ENCODE peak calls at places on chromosomes 12 and 14, in nine cellular contexts. M is tibial nerve, F is transverse colon, J is A549, N is right lobe of liver, E is ovary, V is endothelial cell of umbilical vein, R is lower leg skin, A is thyroid gland. W is an unnamed sample.
A peak's percentile ranks its signal among the peaks of the same experiment; 100 is the strongest.

GRCh38 chr14:100213956-100214767 is 24.8 kb upstream of the YY1 start:
- DNase-seq in M (peak; percentile 72), F (peak; percentile 96), J (peak; percentile 86), N (peak; percentile 95), E (peak; percentile 93), V (peak; percentile 45), R (peak; percentile 87), A (peak; percentile 96), W (peak; percentile 83)

GRCh38 chr12:124599074-124599999 is 31.9 kb upstream of the NCOR2 start:
- DNase-seq in M (no peak), F (no peak), J (no peak), N (no peak), E (no peak), V (no peak), R (no peak), A (no peak), W (no peak)

GRCh38 chr12:62537544-62537943 is 70.9 kb downstream of the MON2 start:
- DNase-seq in M (no peak), F (no peak), J (no peak), N (no peak), E (peak; percentile 48), V (peak; percentile 78), R (no peak), A (peak; percentile 66), W (no peak)

GRCh38 chr14:42163136-42163535 is 556.5 kb downstream of the LRFN5 start:
- DNase-seq in M (no peak), F (no peak), J (no peak), N (no peak), E (no peak), V (no peak), R (no peak), A (no peak), W (no peak)

GRCh38 chr12:15212877-15213276 is 8.3 kb downstream of the RERG start:
- DNase-seq in M (no peak), F (no peak), J (no peak), N (no peak), E (no peak), V (no peak), R (no peak), A (no peak), W (no peak)

GRCh38 chr14:36339817-36340216 is 19.4 kb upstream of the MBIP start:
- DNase-seq in M (no peak), F (no peak), J (no peak), N (no peak), E (no peak), V (no peak), R (no peak), A (no peak), W (no peak)

GRCh38 chr12:4172999-4173398 is 100.6 kb upstream of the CCND2 start:
- DNase-seq in M (no peak), F (no peak), J (no peak), N (no peak), E (no peak), V (no peak), R (no peak), A (peak; percentile 25), W (no peak)

GRCh38 chr14:67514650-67515385 is 18.3 kb upstream of the PLEKHH1 start:
- DNase-seq in M (no peak), F (peak; percentile 62), J (peak; percentile 45), N (peak; percentile 65), E (peak; percentile 50), V (peak; percentile 15), R (no peak), A (peak; percentile 41), W (peak; percentile 43)

GRCh38 chr12:113120670-113121370 is 14.7 kb downstream of the RASAL1 start:
- DNase-seq in M (no peak), F (no peak), J (no peak), N (no peak), E (no peak), V (no peak), R (no peak), A (peak; percentile 76), W (no peak)

GRCh38 chr12:26701604-26702215 is 131.3 kb downstream of the ITPR2 start:
- DNase-seq in M (no peak), F (no peak), J (peak; percentile 16), N (no peak), E (no peak), V (peak; percentile 65), R (no peak), A (no peak), W (no peak)

GRCh38 chr12:5492562-5492961 is 60.7 kb downstream of the NTF3 start:
- DNase-seq in M (no peak), F (no peak), J (no peak), N (no peak), E (no peak), V (no peak), R (no peak), A (no peak), W (no peak)

GRCh38 chr14:61940669-61941420 is 178.6 kb downstream of the SNAPC1 start:
- DNase-seq in M (no peak), F (no peak), J (no peak), N (no peak), E (no peak), V (no peak), R (no peak), A (peak; percentile 68), W (no peak)

GRCh38 chr12:82057770-82058169 is 298.6 kb upstream of the PPFIA2 start:
- DNase-seq in M (no peak), F (no peak), J (no peak), N (no peak), E (no peak), V (no peak), R (no peak), A (no peak), W (no peak)

GRCh38 chr12:52280319-52280795 is 5.9 kb downstream of the KRT86 start:
- DNase-seq in M (peak; percentile 44), F (peak; percentile 58), J (peak; percentile 94), N (no peak), E (no peak), V (peak; percentile 11), R (peak; percentile 64), A (peak; percentile 96), W (peak; percentile 36)

GRCh38 chr12:102169922-102170698 is 27.5 kb downstream of the PMCH start:
- DNase-seq in M (no peak), F (no peak), J (no peak), N (no peak), E (no peak), V (peak; percentile 69), R (no peak), A (peak; percentile 3), W (no peak)

DNA sequence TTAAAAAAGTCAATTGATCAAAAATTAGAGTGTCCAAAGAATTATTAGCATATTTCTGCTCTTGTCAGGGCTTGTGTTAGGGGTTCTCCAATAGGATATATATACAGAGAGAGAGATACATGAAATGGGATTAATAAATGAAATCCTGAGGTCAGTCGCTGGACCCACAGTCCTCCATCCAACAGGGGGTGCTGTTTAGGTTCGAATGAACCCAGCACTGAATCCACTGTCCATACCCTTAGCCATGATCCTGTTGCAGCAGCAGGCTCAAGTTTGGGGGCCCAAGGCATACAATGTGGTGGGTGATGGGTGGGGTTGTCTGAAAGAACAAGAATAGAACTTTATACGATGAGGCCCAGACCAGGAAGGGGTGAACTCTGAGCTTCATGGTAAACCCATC is 780 bp upstream of the MYO1H start:
- DNase-seq in M (no peak), F (no peak), J (no peak), N (no peak), E (no peak), V (no peak), R (no peak), A (no peak), W (no peak)
- TF ChIP-seq CTCF in M (no peak), F (no peak), J (no peak), N (no peak), E (no peak), V (no peak), R (no peak), A (no peak), W (no peak)

GRCh38 chr12:6944381-6945186 is 762 bp downstream of the C12orf57 start:
- DNase-seq in M (peak; percentile 90), F (peak; percentile 96), J (peak; percentile 93), N (peak; percentile 93), E (peak; percentile 96), V (peak; percentile 89), R (peak; percentile 93), A (peak; percentile 94), W (peak; percentile 94)
- TF ChIP-seq POLR2A in M (no peak), F (no peak), J (no peak), N (no peak), E (peak; percentile 70), V (no peak), R (no peak), A (peak; percentile 79), W (peak; percentile 50)

GRCh38 chr12:69484428-69484827 is 14.2 kb downstream of the FRS2 start:
- DNase-seq in M (no peak), F (no peak), J (no peak), N (no peak), E (no peak), V (no peak), R (no peak), A (no peak), W (no peak)
- TF ChIP-seq CTCF in M (no peak), F (no peak), J (no peak), N (no peak), E (no peak), V (no peak), R (no peak), A (no peak), W (no peak)

GRCh38 chr14:92874961-92875360 is 48.0 kb upstream of the CHGA start:
- DNase-seq in M (no peak), F (no peak), J (no peak), N (no peak), E (no peak), V (no peak), R (no peak), A (no peak), W (no peak)

GRCh38 chr14:92883066-92883465 is 39.9 kb upstream of the CHGA start:
- DNase-seq in M (no peak), F (no peak), J (no peak), N (no peak), E (no peak), V (no peak), R (no peak), A (no peak), W (no peak)

GRCh38 chr14:92880351-92880750 is 42.6 kb upstream of the CHGA start:
- DNase-seq in M (no peak), F (no peak), J (no peak), N (no peak), E (no peak), V (no peak), R (no peak), A (no peak), W (no peak)

GRCh38 chr14:92880851-92881250 is 42.1 kb upstream of the CHGA start:
- DNase-seq in M (no peak), F (no peak), J (peak; percentile 52), N (peak; percentile 73), E (no peak), V (peak; percentile 20), R (no peak), A (no peak), W (no peak)

DNA sequence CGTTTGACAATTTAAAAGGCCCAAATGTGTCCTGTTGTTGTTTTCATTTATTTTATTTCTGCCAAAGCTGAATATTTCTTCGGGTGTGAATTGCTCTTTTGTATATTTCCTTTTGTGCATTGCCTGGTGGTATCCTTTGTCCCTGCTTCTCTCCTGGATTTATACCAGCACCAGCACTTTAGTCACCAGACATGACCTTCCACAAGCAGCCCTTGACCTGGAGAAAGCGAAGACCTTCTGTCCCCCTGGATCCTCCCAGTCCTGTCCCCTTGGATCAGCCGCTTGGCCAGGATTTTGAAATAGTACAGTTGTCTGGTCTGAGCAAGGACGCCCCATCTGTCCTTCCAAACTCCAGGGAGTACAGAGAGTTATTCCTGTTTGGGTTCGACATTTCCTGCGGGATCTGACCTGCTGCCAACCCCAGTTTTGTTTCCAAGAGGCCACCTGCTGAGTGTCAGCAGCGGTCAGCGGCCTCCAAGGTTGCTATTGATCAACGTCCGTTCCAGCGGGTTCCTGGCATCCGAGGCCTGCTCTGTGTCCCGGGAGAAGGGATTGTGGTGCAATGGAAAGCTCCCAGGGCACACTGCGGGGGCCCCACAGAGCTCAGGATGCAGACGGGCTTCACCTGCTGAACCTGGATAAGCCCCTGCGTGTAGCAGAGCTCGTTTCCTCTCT is 45.1 kb upstream of the CHGA start:
- DNase-seq in M (no peak), F (no peak), J (no peak), N (peak; percentile 93), E (peak; percentile 73), V (peak; percentile 67), R (no peak), A (peak; percentile 17), W (peak; percentile 53)
- TF ChIP-seq POLR2A in M (no peak), F (no peak), J (no peak), N (no peak), E (no peak), V (no peak), R (no peak), A (no peak), W (no peak)